ENCODE peak calls at places on chromosomes 3 and 15, in eight cellular contexts. E is GM13976; D is lower lobe of right lung; V is MM.1S; C is IMR-90; F is WTC11; N is activated CD8-positive, alpha-beta T cell treated with anti-CD3 and anti-CD28 coated beads for 36 hours; M is fibroblast of pulmonary artery. T is an unnamed sample.

GRCh38 chr15:75156306-75157215 is 45.1 kb upstream of the C15orf39 start:
- DNase-seq in C (no peak), V (no peak), F (peak; percentile 62), N (no peak), E (no peak), D (no peak), M (no peak), T (no peak)

GRCh38 chr3:58271901-58272501 is 34.0 kb upstream of the RPP14 start:
- DNase-seq in D (no peak), C (peak; percentile 93), N (peak; percentile 17), E (no peak), V (no peak), F (no peak), M (peak; percentile 92), T (no peak)

GRCh38 chr15:55108858-55109518 is 87.8 kb downstream of the RSL24D1 start:
- DNase-seq in D (peak; percentile 73), V (peak; percentile 76), C (peak; percentile 17), E (peak; percentile 49), M (peak; percentile 65), N (peak; percentile 79), F (peak; percentile 86), T (peak; percentile 59)

GRCh38 chr3:179887566-179887965 is 149.2 kb downstream of the PEX5L start:
- DNase-seq in E (no peak), N (no peak), C (no peak), F (no peak), V (no peak), M (no peak), D (no peak), T (no peak)

GRCh38 chr3:169239756-169240155 is 423.8 kb downstream of the MECOM start:
- DNase-seq in V (no peak), C (no peak), D (no peak), N (no peak), M (no peak), E (no peak), F (no peak), T (no peak)

GRCh38 chr3:51799879-51800757 is 21.1 kb upstream of the IQCF6 start:
- DNase-seq in E (peak; percentile 48), V (peak; percentile 56), F (no peak), M (peak; percentile 86), C (peak; percentile 82), D (no peak), N (peak; percentile 43), T (peak; percentile 51)

GRCh38 chr3:160006282-160007163 is 17.9 kb downstream of the IL12A start:
- DNase-seq in M (peak; percentile 83), C (peak; percentile 77), E (peak; percentile 58), F (peak; percentile 43), N (peak; percentile 48), D (no peak), V (peak; percentile 74), T (peak; percentile 41)

GRCh38 chr15:65336767-65337435 is 32.4 kb downstream of the RNU5B-1 start:
- DNase-seq in M (no peak), F (no peak), N (no peak), V (no peak), C (no peak), E (no peak), D (no peak), T (no peak)

GRCh38 chr3:168096210-168096795 is 579 bp upstream of the GOLIM4 start:
- DNase-seq in D (peak; percentile 75), E (peak; percentile 47), M (peak; percentile 92), C (peak; percentile 93), V (peak; percentile 86), F (peak; percentile 21), N (peak; percentile 53), T (peak; percentile 56)

GRCh38 chr3:117165611-117166051 is 456.1 kb downstream of the TUSC7 start:
- DNase-seq in C (peak; percentile 56), D (no peak), M (no peak), F (no peak), N (no peak), V (no peak), E (no peak), T (no peak)

GRCh38 chr15:77974416-77975331 is 102.8 kb downstream of the TBC1D2B start:
- DNase-seq in F (no peak), V (no peak), D (no peak), M (no peak), C (no peak), N (no peak), E (no peak), T (no peak)

GRCh38 chr3:105066106-105066839 is 300.4 kb upstream of the ALCAM start:
- DNase-seq in C (no peak), E (no peak), V (no peak), F (no peak), D (no peak), N (no peak), M (peak; percentile 26), T (no peak)

GRCh38 chr3:105067361-105067760 is 299.3 kb upstream of the ALCAM start:
- DNase-seq in M (no peak), N (no peak), V (no peak), D (no peak), F (no peak), C (no peak), E (no peak), T (no peak)

DNA sequence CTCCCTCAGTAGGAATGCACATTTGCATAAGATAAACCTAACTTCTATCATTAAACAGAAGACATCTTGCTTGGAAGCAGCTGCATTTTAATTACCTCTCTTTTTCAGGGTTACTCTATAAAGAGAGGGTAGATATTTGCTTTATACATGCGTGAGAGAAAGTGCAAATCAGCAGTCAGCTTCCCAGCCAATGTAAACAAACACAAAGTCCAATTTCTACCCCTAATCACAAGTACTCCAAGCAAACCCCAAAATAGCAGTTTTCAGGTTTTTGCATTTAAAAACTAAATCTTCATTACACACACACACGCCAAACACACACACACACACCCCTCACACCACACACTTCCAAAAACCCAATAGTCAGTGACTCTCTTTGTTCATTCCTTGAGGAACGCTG is 303.9 kb upstream of the ALCAM start:
- DNase-seq in V (no peak), N (no peak), M (no peak), F (no peak), E (no peak), C (peak; percentile 13), D (no peak), T (no peak)
- TF ChIP-seq CTCF in V (no peak), N (no peak), M (no peak), F (no peak), E (no peak), C (no peak), D (no peak), T (no peak)

GRCh38 chr3:123267821-123268220 is 66.1 kb downstream of the SEC22A start:
- DNase-seq in F (no peak), N (no peak), M (peak; percentile 17), V (no peak), D (no peak), C (no peak), E (no peak), T (no peak)
- TF ChIP-seq CTCF in F (no peak), N (no peak), M (peak; percentile 9), V (no peak), D (no peak), C (no peak), E (no peak), T (no peak)

GRCh38 chr3:183099026-183099837 is at the start of gene MCCC1:
- DNase-seq in C (peak; percentile 99), V (peak; percentile 100), E (peak; percentile 98), N (peak; percentile 99), M (peak; percentile 99), D (peak; percentile 98), F (peak; percentile 98), T (peak; percentile 98)
- TF ChIP-seq CTCF in C (no peak), V (no peak), E (no peak), N (no peak), M (no peak), D (no peak), F (no peak), T (no peak)

DNA sequence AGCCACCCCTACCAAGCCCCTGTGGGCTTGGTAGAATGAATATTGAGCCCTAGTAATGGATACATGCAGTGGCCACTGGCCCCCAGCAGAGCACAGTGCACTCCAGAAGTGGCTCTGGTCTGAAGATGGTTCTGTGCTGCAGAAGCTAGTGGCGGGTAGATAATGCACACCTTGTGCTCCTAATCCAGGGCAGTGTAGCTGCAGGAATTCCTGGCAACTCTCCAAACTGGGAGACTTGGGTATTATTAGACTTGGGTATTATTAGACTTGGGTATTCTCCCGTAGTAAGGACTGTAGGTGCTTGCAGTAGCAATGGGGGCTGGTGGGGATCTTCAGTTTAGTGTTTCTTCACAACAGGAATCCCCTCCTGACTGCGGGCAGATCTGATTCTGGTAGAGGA is 34.7 kb downstream of the NUSAP1 start:
- DNase-seq in F (no peak), C (no peak), N (no peak), M (no peak), D (no peak), E (no peak), V (no peak), T (no peak)
- TF ChIP-seq CTCF in F (no peak), C (no peak), N (no peak), M (no peak), D (no peak), E (no peak), V (no peak), T (no peak)

DNA sequence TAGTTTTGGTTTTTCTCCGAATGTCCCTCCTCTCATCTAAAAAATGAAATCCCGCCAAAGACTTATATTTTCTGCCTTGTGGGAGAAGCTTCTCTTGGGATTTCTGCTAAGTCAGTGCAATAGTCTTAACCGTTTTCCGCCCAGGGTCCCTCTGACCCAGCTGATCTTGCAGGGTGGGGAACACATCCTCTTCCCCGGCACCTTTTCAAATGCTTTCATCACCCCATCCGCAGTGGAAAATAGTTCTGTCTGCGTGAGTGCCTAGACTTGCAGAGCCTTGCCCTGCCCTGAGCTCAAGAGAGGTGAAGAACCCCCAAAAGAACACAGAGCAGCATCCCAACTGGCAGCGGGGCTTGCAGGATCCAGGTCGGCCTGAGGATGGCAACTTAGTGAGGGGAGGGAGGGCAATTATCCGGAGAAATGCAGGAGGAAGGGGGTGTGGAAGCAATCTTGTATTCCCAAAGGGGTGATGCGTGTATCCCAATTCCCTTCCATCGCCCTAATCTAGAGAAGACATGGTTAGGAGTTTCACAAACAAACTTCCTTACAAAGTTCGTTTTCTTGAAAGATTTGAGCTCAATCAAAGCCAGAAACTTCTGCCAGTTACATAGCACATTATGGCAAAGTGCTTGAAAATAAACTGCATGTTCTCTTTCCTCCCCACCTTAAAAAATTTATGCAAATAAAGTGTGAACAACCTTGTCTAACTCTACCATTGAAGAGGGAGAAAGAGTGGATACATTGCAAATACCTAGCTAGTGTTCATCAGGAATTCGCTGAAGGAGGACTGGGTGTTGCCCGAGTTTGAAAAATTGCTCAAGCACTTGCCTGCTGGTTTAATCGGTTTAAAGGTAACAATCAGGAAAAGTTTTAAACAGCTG is 79.9 kb downstream of the NR2F2 start:
- DNase-seq in F (no peak), C (no peak), E (no peak), M (no peak), D (no peak), V (no peak), N (no peak), T (no peak)
- TF ChIP-seq CTCF in F (no peak), C (no peak), E (no peak), M (no peak), D (no peak), V (no peak), N (no peak), T (no peak)

T was measured in GM20000.